ENCODE peak calls at places on chromosome 1, in five cellular contexts. Y is aorta, P is psoas muscle, S is prostate gland, T is PC-3. R is an unnamed sample.

GRCh38 chr1:107648071-107648470 is 316.9 kb downstream of the VAV3 start:
- DNase-seq in Y (no peak), P (no peak), S (no peak), T (peak; percentile 91), R (no peak)

GRCh38 chr1:219924348-219924747 is 4.0 kb downstream of the SLC30A10 start:
- DNase-seq in Y (no peak), P (no peak), S (no peak), T (no peak), R (no peak)

GRCh38 chr1:236913371-236914037 is 90.7 kb downstream of the MT1HL1 start:
- DNase-seq in Y (no peak), P (no peak), S (no peak), T (peak; percentile 11), R (no peak)

GRCh38 chr1:117605164-117605810 is 561 bp upstream of the TENT5C start:
- DNase-seq in Y (no peak), P (no peak), S (peak; percentile 61), T (peak; percentile 14), R (no peak)

GRCh38 chr1:17259233-17259873 is 10.5 kb downstream of the PADI3 start:
- DNase-seq in Y (peak; percentile 24), P (peak; percentile 35), S (no peak), T (no peak), R (no peak)

GRCh38 chr1:2803931-2804627 is 2.6 kb upstream of the TTC34 start:
- DNase-seq in Y (peak; percentile 26), P (peak; percentile 34), S (no peak), T (no peak), R (no peak)

GRCh38 chr1:218347316-218347712 is 2.2 kb downstream of the TGFB2 start:
- DNase-seq in Y (no peak), P (peak; percentile 61), S (no peak), T (peak; percentile 52), R (no peak)

GRCh38 chr1:68848017-68848416 is 351.1 kb upstream of the DEPDC1 start:
- DNase-seq in Y (no peak), P (no peak), S (no peak), T (no peak), R (no peak)

GRCh38 chr1:229832695-229833094 is 206.6 kb downstream of the URB2 start:
- DNase-seq in Y (no peak), P (no peak), S (no peak), T (no peak), R (no peak)

GRCh38 chr1:160628799-160629263 is 18.0 kb downstream of the SLAMF1 start:
- DNase-seq in Y (no peak), P (no peak), S (no peak), T (no peak), R (no peak)

GRCh38 chr1:24107462-24108225 is 4.3 kb downstream of the MYOM3 start:
- DNase-seq in Y (no peak), P (peak; percentile 53), S (no peak), T (peak; percentile 20), R (no peak)

GRCh38 chr1:242205622-242206489 is 207.0 kb upstream of the MAP1LC3C start:
- DNase-seq in Y (no peak), P (no peak), S (no peak), T (peak; percentile 64), R (no peak)

GRCh38 chr1:210292276-210292851 is 36.3 kb upstream of the HHAT start:
- DNase-seq in Y (peak; percentile 68), P (peak; percentile 79), S (peak; percentile 72), T (peak; percentile 57), R (peak; percentile 23)

GRCh38 chr1:113995382-113995781 is 16.1 kb downstream of the OLFML3 start:
- DNase-seq in Y (no peak), P (no peak), S (no peak), T (no peak), R (no peak)
- H3K9me3 ChIP-seq in Y (peaks cover 2% of the 10 kb centered on the region), P (peaks cover 19% of the 10 kb centered on the region), S (no peaks in the 10 kb centered on the region), T (peaks cover 2% of the 10 kb centered on the region), R (no peaks in the 10 kb centered on the region)

GRCh38 chr1:4212796-4213195 is 312.7 kb upstream of the C1orf174 start:
- DNase-seq in Y (no peak), P (no peak), S (no peak), T (no peak), R (no peak)
- H3K9me3 ChIP-seq in Y (no peaks in the 10 kb centered on the region), P (no peaks in the 10 kb centered on the region), S (no peaks in the 10 kb centered on the region), T (no peaks in the 10 kb centered on the region), R (no peaks in the 10 kb centered on the region)

DNA sequence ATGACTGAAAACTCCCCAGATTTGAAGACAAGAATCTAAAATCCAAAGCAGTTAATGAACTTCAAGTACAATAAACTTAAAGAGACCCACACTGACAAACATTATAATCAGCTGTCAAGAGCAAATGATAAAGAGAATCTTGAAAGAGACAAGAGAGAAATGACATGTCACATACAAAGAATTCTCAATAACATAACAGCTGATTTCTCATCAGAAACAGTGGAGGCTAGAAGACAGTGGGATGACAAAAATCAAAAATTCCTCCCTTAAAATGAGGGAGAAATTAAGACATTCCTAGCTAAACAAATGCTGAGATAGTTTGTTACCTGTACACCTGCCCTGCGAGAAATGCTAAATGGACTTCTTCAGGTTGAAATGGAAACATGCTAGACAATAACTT is 36.0 kb upstream of the COA6 start:
- DNase-seq in Y (no peak), P (no peak), S (no peak), T (no peak), R (no peak)
- H3K9me3 ChIP-seq in Y (peaks cover 2% of the 10 kb centered on the region), P (peaks cover 40% of the 10 kb centered on the region), S (no peaks in the 10 kb centered on the region), T (peaks cover 14% of the 10 kb centered on the region), R (peaks cover 7% of the 10 kb centered on the region)

DNA sequence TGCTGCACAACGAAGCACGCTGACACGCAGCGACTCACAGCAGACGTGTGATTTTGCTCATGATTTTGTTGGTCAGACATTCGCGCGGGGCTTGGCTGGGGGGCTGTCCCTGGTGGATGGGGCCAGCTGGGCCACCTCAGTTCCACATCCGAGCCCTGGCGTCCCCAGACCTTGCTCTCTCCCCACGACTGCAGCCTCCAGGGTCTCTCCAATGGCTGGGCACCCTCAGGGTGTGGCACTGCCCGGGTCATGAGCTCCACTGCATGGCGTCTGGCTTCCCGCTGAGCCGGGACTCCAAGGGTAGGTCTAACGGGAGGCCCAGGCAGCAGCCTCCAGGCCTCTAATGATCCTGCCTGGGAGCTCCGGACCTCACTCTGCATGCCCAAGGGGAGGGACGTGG is 173.0 kb upstream of the AJAP1 start:
- DNase-seq in Y (no peak), P (no peak), S (no peak), T (no peak), R (no peak)
- H3K9me3 ChIP-seq in Y (peaks cover 5% of the 10 kb centered on the region), P (peaks cover 4% of the 10 kb centered on the region), S (no peaks in the 10 kb centered on the region), T (peaks cover 12% of the 10 kb centered on the region), R (no peaks in the 10 kb centered on the region)